ENCODE peak calls at places on chromosome 5, in ten cellular contexts. M is H1, Z is neuronal stem cell, T is MM.1S, I is endodermal cell, F is NT2/D1, J is mesenchymal stem cell, G is PC-3, A is colonic mucosa, C is neural progenitor cell. P is an unnamed sample.

GRCh38 chr5:71895546-71895945 is 176.5 kb downstream of the CARTPT start:
- DNase-seq in M (no peak), Z (no peak), T (no peak), I (no peak), F (no peak), J (no peak), G (no peak), A (no peak), C (no peak), P (no peak)

GRCh38 chr5:74673011-74673790 is 11.8 kb upstream of the HEXB start:
- DNase-seq in M (no peak), Z (no peak), T (peak; percentile 31), I (no peak), F (no peak), J (peak; percentile 58), G (peak; percentile 59), A (no peak), C (peak; percentile 45), P (no peak)

GRCh38 chr5:102223542-102224444 is 72.3 kb downstream of the SLCO4C1 start:
- DNase-seq in M (no peak), Z (peak; percentile 32), T (peak; percentile 62), I (no peak), F (peak; percentile 20), J (peak; percentile 54), G (peak; percentile 88), A (no peak), C (peak; percentile 64), P (peak; percentile 7)

GRCh38 chr5:96781031-96781733 is 26.6 kb downstream of the ERAP1 start:
- DNase-seq in M (no peak), Z (no peak), T (no peak), I (no peak), F (no peak), J (peak; percentile 29), G (peak; percentile 88), A (no peak), C (no peak), P (peak; percentile 66)

GRCh38 chr5:81785311-81785710 is 34.4 kb upstream of the SSBP2 start:
- DNase-seq in M (no peak), Z (no peak), T (no peak), I (no peak), F (no peak), J (no peak), G (peak; percentile 16), A (no peak), C (no peak), P (no peak)

GRCh38 chr5:131747180-131748105 is 49.4 kb downstream of the FNIP1 start:
- DNase-seq in M (no peak), Z (no peak), T (no peak), I (no peak), F (no peak), J (peak; percentile 50), G (peak; percentile 13), A (no peak), C (no peak), P (peak; percentile 60)

GRCh38 chr5:168022761-168023160 is 268.7 kb upstream of the WWC1 start:
- DNase-seq in M (no peak), Z (no peak), T (no peak), I (no peak), F (no peak), J (no peak), G (no peak), A (no peak), C (no peak), P (no peak)

GRCh38 chr5:172137046-172137445 is 51.0 kb downstream of the STK10 start:
- DNase-seq in M (no peak), Z (no peak), T (no peak), I (no peak), F (no peak), J (no peak), G (no peak), A (no peak), C (no peak), P (no peak)

GRCh38 chr5:172119921-172120688 is 67.9 kb downstream of the STK10 start:
- DNase-seq in M (no peak), Z (no peak), T (no peak), I (peak; percentile 72), F (no peak), J (no peak), G (no peak), A (no peak), C (peak; percentile 43), P (no peak)

GRCh38 chr5:151039665-151040064 is 19.3 kb downstream of the GPX3 start:
- DNase-seq in M (no peak), Z (no peak), T (no peak), I (no peak), F (no peak), J (no peak), G (no peak), A (no peak), C (no peak), P (no peak)

GRCh38 chr5:14157494-14157782 is 14.3 kb downstream of the TRIO start:
- DNase-seq in M (no peak), Z (no peak), T (no peak), I (no peak), F (no peak), J (no peak), G (no peak), A (no peak), C (no peak), P (no peak)

GRCh38 chr5:56357426-56357825 is 124.3 kb upstream of the ANKRD55 start:
- DNase-seq in M (no peak), Z (no peak), T (no peak), I (no peak), F (peak; percentile 22), J (no peak), G (no peak), A (no peak), C (no peak), P (no peak)

DNA sequence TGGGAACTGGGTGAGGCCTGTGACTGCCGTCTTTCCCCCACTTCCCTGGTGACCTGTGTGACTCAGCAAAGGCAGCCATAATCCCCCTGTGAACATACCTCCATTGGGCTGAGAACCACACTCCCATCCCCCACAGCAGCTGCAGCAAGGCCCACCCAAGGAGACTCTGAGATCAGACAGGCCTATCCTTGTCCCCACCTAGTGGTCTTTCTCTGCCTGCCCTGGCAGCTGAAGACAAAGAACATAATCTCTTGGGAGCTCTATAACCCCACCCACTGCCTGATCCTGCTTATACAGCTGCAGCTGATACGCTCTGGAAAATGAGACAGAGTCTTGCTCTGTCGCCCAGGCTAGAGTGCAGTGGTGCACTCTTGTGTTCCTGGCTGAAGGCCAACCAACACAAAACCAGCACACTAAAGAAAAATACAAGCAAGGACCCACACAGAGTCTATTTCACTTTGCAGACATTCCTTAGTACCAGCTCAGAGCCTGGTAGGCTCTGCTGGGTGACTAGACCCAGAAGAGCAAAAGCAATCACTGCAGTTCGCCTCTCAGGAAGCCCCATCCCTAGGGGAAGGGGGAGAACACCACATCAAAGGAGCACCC is 106.7 kb downstream of the MCTP1 start:
- DNase-seq in M (peak; percentile 71), Z (peak; percentile 64), T (no peak), I (peak; percentile 96), F (peak; percentile 81), J (peak; percentile 30), G (peak; percentile 4), A (no peak), C (peak; percentile 94), P (peak; percentile 73)
- H3K9ac ChIP-seq in M (no peak overlapping the region), Z (no peak overlapping the region), T (no peak overlapping the region), I (peak overlapping the region; percentile 28), F (no peak overlapping the region), J (no peak overlapping the region), G (no peak overlapping the region), A (no peak overlapping the region), C (no peak overlapping the region), P (peak overlapping the region; percentile 44)

GRCh38 chr5:146457431-146457830 is 10.3 kb downstream of the TCERG1 start:
- DNase-seq in M (no peak), Z (no peak), T (no peak), I (no peak), F (no peak), J (no peak), G (no peak), A (no peak), C (no peak), P (no peak)
- H3K36me3 ChIP-seq in M (peaks cover 12% of the 10 kb centered on the region), Z (peaks cover 19% of the 10 kb centered on the region), T (peaks cover 40% of the 10 kb centered on the region), I (peaks cover 80% of the 10 kb centered on the region), F (peaks cover 65% of the 10 kb centered on the region), J (peaks cover 65% of the 10 kb centered on the region), G (peaks cover 67% of the 10 kb centered on the region), A (no peaks in the 10 kb centered on the region), C (peaks cover 61% of the 10 kb centered on the region), P (peaks cover 38% of the 10 kb centered on the region)

GRCh38 chr5:176532795-176533194 is 4.4 kb downstream of the RNF44 start:
- DNase-seq in M (no peak), Z (no peak), T (no peak), I (peak; percentile 49), F (no peak), J (no peak), G (no peak), A (no peak), C (no peak), P (no peak)
- H3K9ac ChIP-seq in M (no peak overlapping the region), Z (no peak overlapping the region), T (no peak overlapping the region), I (no peak overlapping the region), F (no peak overlapping the region), J (no peak overlapping the region), G (no peak overlapping the region), A (no peak overlapping the region), C (no peak overlapping the region), P (no peak overlapping the region)

GRCh38 chr5:134659922-134660321 is 11.3 kb downstream of the SEC24A start:
- DNase-seq in M (no peak), Z (no peak), T (no peak), I (peak; percentile 19), F (no peak), J (no peak), G (no peak), A (no peak), C (no peak), P (no peak)
- H3K36me3 ChIP-seq in M (peaks cover 4% of the 10 kb centered on the region), Z (peaks cover 8% of the 10 kb centered on the region), T (peaks cover 14% of the 10 kb centered on the region), I (peaks cover 46% of the 10 kb centered on the region), F (peaks cover 30% of the 10 kb centered on the region), J (peaks cover 40% of the 10 kb centered on the region), G (peaks cover 5% of the 10 kb centered on the region), A (peaks cover 12% of the 10 kb centered on the region), C (peaks cover 3% of the 10 kb centered on the region), P (peaks cover 19% of the 10 kb centered on the region)

DNA sequence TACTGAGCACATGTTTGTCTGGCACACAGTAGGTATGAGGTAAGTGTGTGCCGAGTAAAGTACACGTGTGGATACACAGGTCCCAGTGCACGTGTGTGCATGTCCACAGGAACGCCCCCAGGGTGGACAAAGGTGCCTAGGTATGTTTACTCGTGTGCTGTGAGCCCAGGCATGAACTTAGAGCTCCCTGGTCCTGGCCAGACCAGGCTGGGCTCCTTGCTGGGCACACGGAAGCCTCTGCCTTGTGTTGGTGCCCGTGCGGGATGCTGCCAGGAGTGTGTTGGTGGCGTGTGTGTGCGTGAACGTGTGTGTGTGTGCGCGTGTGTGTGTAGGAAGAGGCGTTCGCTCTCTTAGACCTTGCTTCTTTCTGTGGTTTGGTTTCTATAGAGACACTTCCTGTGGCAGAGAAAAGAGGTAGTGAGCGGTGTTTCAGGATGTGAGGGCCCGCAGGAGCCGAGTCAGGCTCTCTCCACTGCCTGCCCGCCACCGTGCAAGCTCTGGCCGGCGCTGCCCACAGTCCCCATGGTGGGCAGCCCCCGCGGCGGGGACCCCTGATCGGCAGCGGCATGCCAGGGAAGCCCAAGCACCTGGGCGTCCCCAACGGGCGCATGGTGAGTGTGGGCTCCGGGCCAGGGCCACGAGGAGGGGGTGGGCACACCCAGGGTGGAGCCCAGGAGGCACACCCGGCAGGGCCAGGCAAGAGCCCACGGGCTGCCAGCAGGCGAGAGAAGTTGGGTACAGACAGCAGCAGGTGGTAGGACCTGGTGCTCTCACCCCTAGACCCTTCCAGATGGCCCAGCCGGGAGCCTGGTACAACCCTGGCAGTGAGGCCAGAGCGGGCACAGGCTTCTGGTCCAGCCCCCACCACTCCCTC is at the start of gene RGS14:
- DNase-seq in M (no peak), Z (no peak), T (peak; percentile 89), I (no peak), F (no peak), J (peak; percentile 73), G (peak; percentile 70), A (peak; percentile 71), C (no peak), P (peak; percentile 55)
- H3K9ac ChIP-seq in M (no peak within 1 kb of the TSS), Z (peak within 1 kb of the TSS; percentile 72), T (peak within 1 kb of the TSS; percentile 94), I (no peak within 1 kb of the TSS), F (peak within 1 kb of the TSS; percentile 32), J (no peak within 1 kb of the TSS), G (peak within 1 kb of the TSS; percentile 67), A (peak within 1 kb of the TSS; percentile 64), C (no peak within 1 kb of the TSS), P (no peak within 1 kb of the TSS)

GRCh38 chr5:80714570-80715298 is 60.0 kb upstream of the DHFR start:
- DNase-seq in M (no peak), Z (no peak), T (no peak), I (no peak), F (no peak), J (no peak), G (no peak), A (no peak), C (no peak), P (no peak)
- H3K36me3 ChIP-seq in M (no peaks in the 10 kb centered on the region), Z (peaks cover under 1% of the 10 kb centered on the region), T (no peaks in the 10 kb centered on the region), I (peaks cover 37% of the 10 kb centered on the region), F (peaks cover 8% of the 10 kb centered on the region), J (peaks cover 27% of the 10 kb centered on the region), G (peaks cover 2% of the 10 kb centered on the region), A (no peaks in the 10 kb centered on the region), C (peaks cover 6% of the 10 kb centered on the region), P (peaks cover 2% of the 10 kb centered on the region)